ENCODE peak calls at places on chromosomes 6 and 20, in seven cellular contexts. One of them, this sample, is unnamed. For H3K27me3, the result is how much of the 10 kb centered on the place peaks cover.

GRCh38 chr6:35724471-35724870 is 12.4 kb upstream of the ARMC12 start:
- DNase-seq in Peyer's patch: no peak
- DNase-seq in heart right ventricle: no peak
- DNase-seq in sigmoid colon: no peak
- DNase-seq in GM23248: no peak
- DNase-seq in bronchial epithelial cell: no peak
- DNase-seq in H1: no peak
- DNase-seq in this sample: no peak

GRCh38 chr20:1818895-1819294 is 76.3 kb upstream of the SIRPA start:
- DNase-seq in GM23248: no peak
- DNase-seq in Peyer's patch: no peak
- DNase-seq in bronchial epithelial cell: no peak
- DNase-seq in H1: no peak
- DNase-seq in sigmoid colon: no peak
- DNase-seq in heart right ventricle: no peak
- DNase-seq in this sample: peak

GRCh38 chr6:7414811-7415210 is 25.2 kb downstream of the RIOK1 start:
- DNase-seq in bronchial epithelial cell: peak
- DNase-seq in GM23248: peak
- DNase-seq in heart right ventricle: no peak
- DNase-seq in H1: no peak
- DNase-seq in Peyer's patch: no peak
- DNase-seq in sigmoid colon: no peak
- DNase-seq in this sample: no peak

GRCh38 chr6:135358907-135359459 is 138.6 kb downstream of the AHI1 start:
- DNase-seq in bronchial epithelial cell: peak
- DNase-seq in Peyer's patch: no peak
- DNase-seq in GM23248: peak
- DNase-seq in H1: no peak
- DNase-seq in sigmoid colon: no peak
- DNase-seq in heart right ventricle: no peak
- DNase-seq in this sample: no peak

GRCh38 chr6:160010067-160010466 is 41.2 kb downstream of the IGF2R start:
- DNase-seq in Peyer's patch: no peak
- DNase-seq in heart right ventricle: peak
- DNase-seq in bronchial epithelial cell: no peak
- DNase-seq in H1: no peak
- DNase-seq in sigmoid colon: peak
- DNase-seq in GM23248: peak
- DNase-seq in this sample: no peak

GRCh38 chr6:155985660-155986138 is 530.1 kb upstream of the NOX3 start:
- DNase-seq in Peyer's patch: no peak
- DNase-seq in heart right ventricle: peak
- DNase-seq in GM23248: no peak
- DNase-seq in H1: no peak
- DNase-seq in sigmoid colon: no peak
- DNase-seq in bronchial epithelial cell: no peak
- DNase-seq in this sample: no peak

GRCh38 chr6:29620629-29621028 is 12.4 kb downstream of the GABBR1 start:
- DNase-seq in heart right ventricle: no peak
- DNase-seq in Peyer's patch: no peak
- DNase-seq in H1: no peak
- DNase-seq in sigmoid colon: no peak
- DNase-seq in bronchial epithelial cell: no peak
- DNase-seq in GM23248: no peak
- DNase-seq in this sample: no peak

GRCh38 chr6:89483111-89483720 is 50.3 kb downstream of the ANKRD6 start:
- DNase-seq in H1: peak
- DNase-seq in bronchial epithelial cell: no peak
- DNase-seq in Peyer's patch: no peak
- DNase-seq in heart right ventricle: peak
- DNase-seq in GM23248: peak
- DNase-seq in sigmoid colon: no peak
- DNase-seq in this sample: peak

GRCh38 chr6:149965191-149966020 is 1.7 kb downstream of the ULBP1 start:
- DNase-seq in bronchial epithelial cell: no peak
- DNase-seq in Peyer's patch: no peak
- DNase-seq in H1: peak
- DNase-seq in heart right ventricle: no peak
- DNase-seq in GM23248: no peak
- DNase-seq in sigmoid colon: no peak
- DNase-seq in this sample: peak

GRCh38 chr20:37446286-37447032 is 74.6 kb upstream of the NNAT start:
- DNase-seq in sigmoid colon: no peak
- DNase-seq in heart right ventricle: no peak
- DNase-seq in GM23248: no peak
- DNase-seq in Peyer's patch: no peak
- DNase-seq in bronchial epithelial cell: no peak
- DNase-seq in H1: no peak
- DNase-seq in this sample: no peak

GRCh38 chr20:37445041-37445440 is 76.0 kb upstream of the NNAT start:
- DNase-seq in Peyer's patch: no peak
- DNase-seq in heart right ventricle: no peak
- DNase-seq in GM23248: no peak
- DNase-seq in sigmoid colon: no peak
- DNase-seq in bronchial epithelial cell: no peak
- DNase-seq in H1: no peak
- DNase-seq in this sample: no peak

GRCh38 chr20:37450344-37450743 is 70.7 kb upstream of the NNAT start:
- DNase-seq in bronchial epithelial cell: no peak
- DNase-seq in H1: no peak
- DNase-seq in heart right ventricle: no peak
- DNase-seq in GM23248: no peak
- DNase-seq in sigmoid colon: no peak
- DNase-seq in Peyer's patch: no peak
- DNase-seq in this sample: no peak

GRCh38 chr20:37449276-37449675 is 71.8 kb upstream of the NNAT start:
- DNase-seq in H1: no peak
- DNase-seq in sigmoid colon: no peak
- DNase-seq in Peyer's patch: no peak
- DNase-seq in bronchial epithelial cell: no peak
- DNase-seq in heart right ventricle: no peak
- DNase-seq in GM23248: no peak
- DNase-seq in this sample: no peak

GRCh38 chr20:37447688-37448087 is 73.4 kb upstream of the NNAT start:
- DNase-seq in GM23248: no peak
- DNase-seq in Peyer's patch: no peak
- DNase-seq in sigmoid colon: no peak
- DNase-seq in heart right ventricle: no peak
- DNase-seq in H1: no peak
- DNase-seq in bronchial epithelial cell: no peak
- DNase-seq in this sample: no peak
- H3K27me3 ChIP-seq in GM23248: under half
- H3K27me3 ChIP-seq in Peyer's patch: under half
- H3K27me3 ChIP-seq in sigmoid colon: under half
- H3K27me3 ChIP-seq in heart right ventricle: under half
- H3K27me3 ChIP-seq in H1: under half
- H3K27me3 ChIP-seq in bronchial epithelial cell: under half
- H3K27me3 ChIP-seq in this sample: under half

GRCh38 chr20:64151634-64152530 is 12.4 kb upstream of the MYT1 start:
- DNase-seq in H1: no peak
- DNase-seq in bronchial epithelial cell: peak
- DNase-seq in sigmoid colon: peak
- DNase-seq in GM23248: no peak
- DNase-seq in Peyer's patch: no peak
- DNase-seq in heart right ventricle: no peak
- DNase-seq in this sample: peak
- H3K27me3 ChIP-seq in H1: under half
- H3K27me3 ChIP-seq in bronchial epithelial cell: under half
- H3K27me3 ChIP-seq in sigmoid colon: under half
- H3K27me3 ChIP-seq in GM23248: under half
- H3K27me3 ChIP-seq in Peyer's patch: under half
- H3K27me3 ChIP-seq in heart right ventricle: under half
- H3K27me3 ChIP-seq in this sample: under half

GRCh38 chr20:25291432-25292133 is 43.7 kb downstream of the PYGB start:
- DNase-seq in GM23248: no peak
- DNase-seq in H1: no peak
- DNase-seq in bronchial epithelial cell: no peak
- DNase-seq in heart right ventricle: no peak
- DNase-seq in Peyer's patch: no peak
- DNase-seq in sigmoid colon: no peak
- DNase-seq in this sample: no peak
- H3K27me3 ChIP-seq in GM23248: under half
- H3K27me3 ChIP-seq in H1: under half
- H3K27me3 ChIP-seq in bronchial epithelial cell: under half
- H3K27me3 ChIP-seq in heart right ventricle: under half
- H3K27me3 ChIP-seq in Peyer's patch: under half
- H3K27me3 ChIP-seq in sigmoid colon: under half
- H3K27me3 ChIP-seq in this sample: under half

GRCh38 chr6:11181478-11182136 is 50.9 kb downstream of the NEDD9 start:
- DNase-seq in H1: no peak
- DNase-seq in Peyer's patch: no peak
- DNase-seq in sigmoid colon: no peak
- DNase-seq in heart right ventricle: no peak
- DNase-seq in bronchial epithelial cell: no peak
- DNase-seq in GM23248: no peak
- DNase-seq in this sample: no peak

GRCh38 chr6:11179978-11180303 is 52.5 kb downstream of the NEDD9 start:
- DNase-seq in heart right ventricle: no peak
- DNase-seq in H1: no peak
- DNase-seq in sigmoid colon: no peak
- DNase-seq in GM23248: no peak
- DNase-seq in Peyer's patch: no peak
- DNase-seq in bronchial epithelial cell: no peak
- DNase-seq in this sample: no peak

GRCh38 chr6:11185204-11185842 is 47.1 kb downstream of the NEDD9 start:
- DNase-seq in sigmoid colon: no peak
- DNase-seq in GM23248: no peak
- DNase-seq in heart right ventricle: no peak
- DNase-seq in H1: no peak
- DNase-seq in Peyer's patch: no peak
- DNase-seq in bronchial epithelial cell: no peak
- DNase-seq in this sample: no peak

GRCh38 chr6:11187301-11187700 is 45.2 kb downstream of the NEDD9 start:
- DNase-seq in Peyer's patch: no peak
- DNase-seq in GM23248: no peak
- DNase-seq in heart right ventricle: no peak
- DNase-seq in sigmoid colon: no peak
- DNase-seq in bronchial epithelial cell: no peak
- DNase-seq in H1: no peak
- DNase-seq in this sample: no peak

DNA sequence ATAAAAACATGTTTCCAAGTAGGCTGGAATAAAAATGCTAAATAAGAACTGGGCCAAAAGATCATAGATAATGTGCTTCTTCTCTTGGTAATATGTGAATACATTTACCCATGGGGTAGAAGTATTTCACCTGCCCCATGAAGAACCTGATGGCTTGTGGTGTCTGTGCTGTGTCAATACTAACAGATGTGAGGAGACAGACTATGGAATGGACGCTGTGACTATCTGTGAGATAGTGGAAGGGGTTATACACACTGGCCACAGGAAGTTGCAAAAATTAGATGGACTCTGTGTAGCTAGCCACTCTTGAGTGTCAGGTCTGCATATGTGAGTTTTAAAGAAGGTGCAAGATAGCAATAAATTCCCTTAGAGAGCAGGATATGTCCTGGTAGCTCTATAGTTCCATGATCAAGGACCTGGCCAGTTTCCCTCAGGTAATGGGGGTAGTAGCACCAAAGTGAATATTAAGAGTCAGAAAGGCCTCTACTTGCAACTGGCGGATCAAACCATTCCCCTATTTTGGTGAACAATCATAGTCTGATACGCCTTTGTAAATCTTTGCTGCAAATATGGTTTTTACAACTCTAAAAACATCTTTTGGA is 48.6 kb downstream of the NEDD9 start:
- DNase-seq in heart right ventricle: no peak
- DNase-seq in GM23248: no peak
- DNase-seq in H1: no peak
- DNase-seq in sigmoid colon: no peak
- DNase-seq in bronchial epithelial cell: no peak
- DNase-seq in Peyer's patch: no peak
- DNase-seq in this sample: no peak
- H3K27me3 ChIP-seq in heart right ventricle: under half
- H3K27me3 ChIP-seq in GM23248: under half
- H3K27me3 ChIP-seq in H1: under half
- H3K27me3 ChIP-seq in sigmoid colon: under half
- H3K27me3 ChIP-seq in bronchial epithelial cell: under half
- H3K27me3 ChIP-seq in Peyer's patch: under half
- H3K27me3 ChIP-seq in this sample: under half

GRCh38 chr20:45021626-45022025 is 55.3 kb downstream of the STK4 start:
- DNase-seq in heart right ventricle: no peak
- DNase-seq in GM23248: no peak
- DNase-seq in bronchial epithelial cell: no peak
- DNase-seq in sigmoid colon: no peak
- DNase-seq in H1: no peak
- DNase-seq in Peyer's patch: no peak
- DNase-seq in this sample: no peak

GRCh38 chr20:45019027-45019763 is 52.9 kb downstream of the STK4 start:
- DNase-seq in bronchial epithelial cell: no peak
- DNase-seq in Peyer's patch: no peak
- DNase-seq in GM23248: no peak
- DNase-seq in H1: no peak
- DNase-seq in heart right ventricle: no peak
- DNase-seq in sigmoid colon: no peak
- DNase-seq in this sample: no peak

GRCh38 chr20:45019764-45020126 is 53.4 kb downstream of the STK4 start:
- DNase-seq in sigmoid colon: no peak
- DNase-seq in bronchial epithelial cell: no peak
- DNase-seq in Peyer's patch: no peak
- DNase-seq in GM23248: no peak
- DNase-seq in heart right ventricle: no peak
- DNase-seq in H1: no peak
- DNase-seq in this sample: no peak

GRCh38 chr20:45017859-45018258 is 51.5 kb downstream of the STK4 start:
- DNase-seq in H1: no peak
- DNase-seq in Peyer's patch: no peak
- DNase-seq in heart right ventricle: no peak
- DNase-seq in GM23248: no peak
- DNase-seq in bronchial epithelial cell: no peak
- DNase-seq in sigmoid colon: no peak
- DNase-seq in this sample: no peak

GRCh38 chr20:45020236-45020886 is 54.0 kb downstream of the STK4 start:
- DNase-seq in bronchial epithelial cell: no peak
- DNase-seq in GM23248: no peak
- DNase-seq in sigmoid colon: no peak
- DNase-seq in Peyer's patch: no peak
- DNase-seq in heart right ventricle: no peak
- DNase-seq in H1: no peak
- DNase-seq in this sample: no peak
- H3K27me3 ChIP-seq in bronchial epithelial cell: under half
- H3K27me3 ChIP-seq in GM23248: under half
- H3K27me3 ChIP-seq in sigmoid colon: under half
- H3K27me3 ChIP-seq in Peyer's patch: under half
- H3K27me3 ChIP-seq in heart right ventricle: under half
- H3K27me3 ChIP-seq in H1: under half
- H3K27me3 ChIP-seq in this sample: under half

This sample was measured in H7.